ENCODE peak calls at places on chromosomes 6 and 20, in seven cellular contexts. T, M, B, O, U, N and P are unnamed samples.

GRCh38 chr6:155171747-155172191 is 92.0 kb upstream of the CLDN20 start:
- DNase-seq in T (no peak), M (no peak), B (no peak), O (no peak), U (no peak), N (no peak), P (no peak)

GRCh38 chr6:56922645-56923044 is 32.3 kb upstream of the BEND6 start:
- DNase-seq in T (no peak), M (no peak), B (no peak), O (no peak), U (no peak), N (no peak), P (no peak)

GRCh38 chr6:41531591-41532582 is 14.3 kb upstream of the FOXP4 start:
- DNase-seq in T (peak; percentile 23), M (no peak), B (no peak), O (no peak), U (no peak), N (no peak), P (no peak)

GRCh38 chr6:152270301-152270925 is 366.7 kb downstream of the SYNE1 start:
- DNase-seq in T (no peak), M (no peak), B (no peak), O (no peak), U (no peak), N (no peak), P (no peak)

GRCh38 chr6:56176741-56177140 is 70.6 kb downstream of the COL21A1 start:
- DNase-seq in T (no peak), M (no peak), B (no peak), O (no peak), U (no peak), N (no peak), P (no peak)

GRCh38 chr6:139423037-139423698 is 48.7 kb upstream of the CITED2 start:
- DNase-seq in T (no peak), M (no peak), B (no peak), O (no peak), U (no peak), N (no peak), P (no peak)

GRCh38 chr6:85463621-85464259 is 13.9 kb downstream of the NT5E start:
- DNase-seq in T (no peak), M (no peak), B (no peak), O (no peak), U (no peak), N (no peak), P (no peak)

GRCh38 chr6:15322781-15323536 is 77.1 kb downstream of the JARID2 start:
- DNase-seq in T (no peak), M (no peak), B (no peak), O (no peak), U (peak; percentile 47), N (no peak), P (no peak)

GRCh38 chr6:3403244-3404154 is 53.4 kb downstream of the SLC22A23 start:
- DNase-seq in T (no peak), M (no peak), B (no peak), O (no peak), U (peak; percentile 82), N (peak; percentile 48), P (peak; percentile 88)

GRCh38 chr6:28399370-28400121 is at the start of gene ZSCAN12:
- DNase-seq in T (peak; percentile 72), M (peak; percentile 94), B (peak; percentile 77), O (peak; percentile 68), U (peak; percentile 78), N (peak; percentile 89), P (peak; percentile 79)

GRCh38 chr6:43825187-43826115 is 55.4 kb downstream of the VEGFA start:
- DNase-seq in T (no peak), M (peak; percentile 74), B (no peak), O (no peak), U (no peak), N (no peak), P (no peak)

GRCh38 chr6:158441639-158442308 is 118.1 kb upstream of the TMEM181 start:
- DNase-seq in T (no peak), M (no peak), B (peak; percentile 52), O (no peak), U (no peak), N (peak; percentile 18), P (no peak)
- H3K27ac ChIP-seq in T (no peak overlapping the region), M (no peak overlapping the region), B (peak overlapping the region; percentile 18), O (peak overlapping the region; percentile 76), U (peak overlapping the region; percentile 4), N (peak overlapping the region; percentile 56), P (no peak overlapping the region)

GRCh38 chr6:33431880-33432541 is 12.1 kb downstream of the SYNGAP1 start:
- DNase-seq in T (no peak), M (peak; percentile 53), B (no peak), O (no peak), U (no peak), N (no peak), P (no peak)
- H3K27ac ChIP-seq in T (no peak overlapping the region), M (no peak overlapping the region), B (no peak overlapping the region), O (peak overlapping the region; percentile 33), U (no peak overlapping the region), N (peak overlapping the region; percentile 98), P (no peak overlapping the region)

GRCh38 chr6:98831057-98832031 is 3.0 kb upstream of the POU3F2 start:
- DNase-seq in T (no peak), M (peak; percentile 72), B (no peak), O (no peak), U (no peak), N (peak; percentile 20), P (no peak)

GRCh38 chr6:98835149-98836024 is 1.0 kb downstream of the POU3F2 start:
- DNase-seq in T (no peak), M (peak; percentile 74), B (no peak), O (no peak), U (no peak), N (peak; percentile 39), P (peak; percentile 11)

GRCh38 chr6:98833101-98834059 is 994 bp upstream of the POU3F2 start:
- DNase-seq in T (no peak), M (peak; percentile 85), B (no peak), O (peak; percentile 74), U (no peak), N (peak; percentile 76), P (peak; percentile 33)

GRCh38 chr6:98834060-98835031 is at the start of gene POU3F2:
- DNase-seq in T (peak; percentile 34), M (peak; percentile 92), B (no peak), O (peak; percentile 89), U (peak; percentile 60), N (peak; percentile 97), P (peak; percentile 76)

GRCh38 chr6:98832282-98833100 is 1.9 kb upstream of the POU3F2 start:
- DNase-seq in T (peak; percentile 24), M (peak; percentile 82), B (no peak), O (no peak), U (no peak), N (peak; percentile 27), P (no peak)
- H3K27ac ChIP-seq in T (no peak overlapping the region), M (no peak overlapping the region), B (no peak overlapping the region), O (peak overlapping the region; percentile 94), U (no peak overlapping the region), N (no peak overlapping the region), P (no peak overlapping the region)

DNA sequence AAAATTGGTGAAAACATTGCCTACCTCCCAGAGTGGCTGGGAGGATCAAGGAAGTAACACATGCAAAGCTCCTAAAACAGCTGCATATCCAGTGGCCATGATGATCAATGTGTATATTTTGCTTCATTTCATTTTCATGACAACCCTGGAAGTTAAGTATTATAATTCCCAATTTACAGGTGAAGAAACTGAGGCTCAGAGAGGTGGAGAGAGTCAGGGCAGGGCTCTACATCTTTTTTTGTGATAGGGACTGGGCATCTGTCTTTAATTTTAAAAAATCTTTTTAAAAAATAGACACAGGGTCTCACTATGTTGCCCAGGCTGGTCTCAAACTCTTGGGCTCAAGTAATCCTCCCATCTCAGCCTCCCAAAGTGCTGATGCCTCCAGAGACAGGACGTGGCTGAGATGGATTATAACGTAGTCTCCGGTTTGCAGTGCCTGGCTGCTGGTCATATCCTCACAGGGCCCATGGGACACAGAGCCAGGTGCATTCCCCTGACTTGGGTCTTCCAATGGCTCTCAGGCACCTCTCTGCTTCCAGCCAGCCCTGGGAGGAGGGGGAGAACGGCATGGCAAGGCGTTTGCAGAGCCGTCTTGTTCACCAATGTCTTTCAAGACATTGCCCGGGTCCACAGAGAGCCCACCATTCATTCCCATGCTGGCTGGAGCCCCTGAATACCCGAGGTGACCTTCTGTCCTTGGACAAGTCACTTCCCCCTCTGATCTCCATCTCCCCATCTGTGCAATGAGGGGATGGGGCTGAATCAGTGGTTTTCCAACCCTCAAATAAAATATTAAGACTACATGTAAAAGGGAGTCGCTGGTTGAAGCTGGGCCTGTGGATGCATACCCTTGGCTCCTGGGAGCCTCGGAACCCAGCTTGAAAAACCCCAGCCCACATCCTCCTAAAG is 38.4 kb downstream of the HNF4A start:
- DNase-seq in T (no peak), M (no peak), B (no peak), O (no peak), U (no peak), N (no peak), P (no peak)
- H3K27ac ChIP-seq in T (no peak overlapping the region), M (no peak overlapping the region), B (no peak overlapping the region), O (no peak overlapping the region), U (no peak overlapping the region), N (no peak overlapping the region), P (no peak overlapping the region)

DNA sequence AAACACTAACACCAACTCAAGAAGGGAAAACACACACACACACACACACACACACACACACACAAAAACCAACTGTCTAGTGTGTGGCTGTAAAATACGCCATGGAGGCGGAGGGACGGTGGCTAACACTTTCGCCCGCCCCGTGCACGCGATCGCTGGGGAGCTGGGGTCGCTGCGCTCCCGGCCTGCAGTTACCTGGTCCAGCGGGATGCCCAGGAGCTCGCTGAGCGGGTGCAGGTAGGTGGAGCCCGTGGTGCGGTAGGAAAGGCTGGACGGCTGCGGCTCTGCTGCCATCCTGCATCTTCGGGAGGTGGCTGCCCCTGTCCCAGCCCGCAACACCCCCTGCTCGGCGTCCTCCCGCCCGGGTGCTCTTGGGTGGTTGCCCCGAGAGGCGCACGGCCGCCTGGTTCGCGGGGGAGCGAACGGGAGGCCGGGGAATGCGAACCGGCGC is 303 bp downstream of the MBOAT1 start:
- DNase-seq in T (no peak), M (no peak), B (no peak), O (no peak), U (peak; percentile 60), N (peak; percentile 64), P (no peak)
- H3K27ac ChIP-seq in T (no peak overlapping the region), M (peak overlapping the region; percentile 53), B (peak overlapping the region; percentile 88), O (peak overlapping the region; percentile 67), U (peak overlapping the region; percentile 96), N (peak overlapping the region; percentile 78), P (peak overlapping the region; percentile 85)

GRCh38 chr6:13613029-13613594 is 2.0 kb upstream of the NOL7 start:
- DNase-seq in T (no peak), M (no peak), B (no peak), O (no peak), U (no peak), N (peak; percentile 51), P (no peak)
- H3K27ac ChIP-seq in T (no peak overlapping the region), M (no peak overlapping the region), B (no peak overlapping the region), O (no peak overlapping the region), U (no peak overlapping the region), N (peak overlapping the region; percentile 47), P (no peak overlapping the region)

GRCh38 chr6:35105078-35105477 is 36.1 kb downstream of the TCP11 start:
- DNase-seq in T (no peak), M (no peak), B (no peak), O (no peak), U (no peak), N (no peak), P (no peak)

GRCh38 chr6:35108309-35108885 is 32.7 kb downstream of the TCP11 start:
- DNase-seq in T (no peak), M (no peak), B (no peak), O (no peak), U (no peak), N (no peak), P (no peak)
- H3K27ac ChIP-seq in T (no peak overlapping the region), M (no peak overlapping the region), B (no peak overlapping the region), O (no peak overlapping the region), U (no peak overlapping the region), N (peak overlapping the region; percentile 32), P (no peak overlapping the region)